ENCODE peak calls at places on chromosome 13, in six cellular contexts. One of them, this sample, is unnamed.

GRCh38 chr13:40974460-40975407 is 44.4 kb downstream of the ELF1 start:
- DNase-seq in cardiac muscle cell: peak; percentile 65
- DNase-seq in ovary: no peak
- DNase-seq in heart left ventricle: no peak
- DNase-seq in MCF 10A: peak; percentile 61
- DNase-seq in tibial nerve: no peak
- DNase-seq in this sample: no peak

GRCh38 chr13:80341098-80341701 is at the start of gene SPRY2:
- DNase-seq in heart left ventricle: peak; percentile 94
- DNase-seq in MCF 10A: peak; percentile 96
- DNase-seq in tibial nerve: peak; percentile 93
- DNase-seq in ovary: peak; percentile 90
- DNase-seq in cardiac muscle cell: peak; percentile 97
- DNase-seq in this sample: peak; percentile 81

GRCh38 chr13:36712785-36713184 is 39.0 kb downstream of the SERTM1 start:
- DNase-seq in cardiac muscle cell: no peak
- DNase-seq in heart left ventricle: no peak
- DNase-seq in MCF 10A: no peak
- DNase-seq in tibial nerve: no peak
- DNase-seq in ovary: no peak
- DNase-seq in this sample: no peak

GRCh38 chr13:51998723-51999471 is 12.4 kb downstream of the ATP7B start:
- DNase-seq in MCF 10A: no peak
- DNase-seq in heart left ventricle: no peak
- DNase-seq in cardiac muscle cell: peak; percentile 37
- DNase-seq in tibial nerve: no peak
- DNase-seq in ovary: no peak
- DNase-seq in this sample: no peak

GRCh38 chr13:79246575-79246949 is 159.5 kb downstream of the RBM26 start:
- DNase-seq in tibial nerve: no peak
- DNase-seq in MCF 10A: peak; percentile 13
- DNase-seq in ovary: no peak
- DNase-seq in heart left ventricle: no peak
- DNase-seq in cardiac muscle cell: no peak
- DNase-seq in this sample: no peak

GRCh38 chr13:41004875-41005693 is 14.0 kb downstream of the ELF1 start:
- DNase-seq in heart left ventricle: no peak
- DNase-seq in cardiac muscle cell: no peak
- DNase-seq in ovary: no peak
- DNase-seq in tibial nerve: no peak
- DNase-seq in MCF 10A: no peak
- DNase-seq in this sample: no peak

GRCh38 chr13:86877449-86877848 is 793.7 kb upstream of the SLITRK5 start:
- DNase-seq in cardiac muscle cell: no peak
- DNase-seq in tibial nerve: no peak
- DNase-seq in MCF 10A: no peak
- DNase-seq in heart left ventricle: no peak
- DNase-seq in ovary: no peak
- DNase-seq in this sample: no peak

GRCh38 chr13:109647046-109647445 is 139.3 kb downstream of the IRS2 start:
- DNase-seq in heart left ventricle: no peak
- DNase-seq in ovary: no peak
- DNase-seq in tibial nerve: no peak
- DNase-seq in cardiac muscle cell: no peak
- DNase-seq in MCF 10A: peak; percentile 85
- DNase-seq in this sample: no peak

GRCh38 chr13:110126391-110126961 is 180.5 kb downstream of the COL4A1 start:
- DNase-seq in MCF 10A: peak; percentile 97
- DNase-seq in heart left ventricle: peak; percentile 79
- DNase-seq in cardiac muscle cell: peak; percentile 70
- DNase-seq in ovary: peak; percentile 57
- DNase-seq in tibial nerve: no peak
- DNase-seq in this sample: no peak

GRCh38 chr13:22086593-22086992 is 415.7 kb downstream of the FGF9 start:
- DNase-seq in MCF 10A: no peak
- DNase-seq in heart left ventricle: no peak
- DNase-seq in tibial nerve: no peak
- DNase-seq in ovary: no peak
- DNase-seq in cardiac muscle cell: no peak
- DNase-seq in this sample: no peak

GRCh38 chr13:29562762-29563161 is 32.7 kb downstream of the SLC7A1 start:
- DNase-seq in tibial nerve: no peak
- DNase-seq in MCF 10A: no peak
- DNase-seq in cardiac muscle cell: no peak
- DNase-seq in heart left ventricle: no peak
- DNase-seq in ovary: no peak
- DNase-seq in this sample: no peak

GRCh38 chr13:24613128-24613527 is 67.1 kb upstream of the ATP12A start:
- DNase-seq in MCF 10A: no peak
- DNase-seq in cardiac muscle cell: no peak
- DNase-seq in heart left ventricle: no peak
- DNase-seq in tibial nerve: no peak
- DNase-seq in ovary: no peak
- DNase-seq in this sample: no peak

GRCh38 chr13:99124695-99125334 is 75.8 kb upstream of the UBAC2 start:
- DNase-seq in MCF 10A: peak; percentile 84
- DNase-seq in tibial nerve: no peak
- DNase-seq in cardiac muscle cell: no peak
- DNase-seq in ovary: no peak
- DNase-seq in heart left ventricle: no peak
- DNase-seq in this sample: no peak

GRCh38 chr13:51271528-51272070 is 49.4 kb downstream of the FAM124A start:
- DNase-seq in tibial nerve: no peak
- DNase-seq in cardiac muscle cell: no peak
- DNase-seq in ovary: no peak
- DNase-seq in MCF 10A: no peak
- DNase-seq in heart left ventricle: no peak
- DNase-seq in this sample: no peak

GRCh38 chr13:54018485-54018884 is 989.9 kb downstream of the OLFM4 start:
- DNase-seq in cardiac muscle cell: no peak
- DNase-seq in heart left ventricle: no peak
- DNase-seq in ovary: no peak
- DNase-seq in tibial nerve: no peak
- DNase-seq in MCF 10A: no peak
- DNase-seq in this sample: no peak

GRCh38 chr13:81133066-81133465 is 792.1 kb upstream of the SPRY2 start:
- DNase-seq in MCF 10A: peak; percentile 11
- DNase-seq in ovary: no peak
- DNase-seq in tibial nerve: no peak
- DNase-seq in cardiac muscle cell: no peak
- DNase-seq in heart left ventricle: no peak
- DNase-seq in this sample: no peak

GRCh38 chr13:81726037-81726726 is 1385.3 kb upstream of the SPRY2 start:
- DNase-seq in tibial nerve: no peak
- DNase-seq in heart left ventricle: no peak
- DNase-seq in MCF 10A: peak; percentile 22
- DNase-seq in cardiac muscle cell: no peak
- DNase-seq in ovary: no peak
- DNase-seq in this sample: no peak

GRCh38 chr13:48579167-48579918 is 46.5 kb upstream of the RCBTB2 start:
- DNase-seq in ovary: no peak
- DNase-seq in MCF 10A: peak; percentile 26
- DNase-seq in cardiac muscle cell: no peak
- DNase-seq in tibial nerve: no peak
- DNase-seq in heart left ventricle: no peak
- DNase-seq in this sample: no peak

GRCh38 chr13:48576448-48576993 is 43.6 kb upstream of the RCBTB2 start:
- DNase-seq in cardiac muscle cell: no peak
- DNase-seq in MCF 10A: no peak
- DNase-seq in ovary: no peak
- DNase-seq in tibial nerve: no peak
- DNase-seq in heart left ventricle: no peak
- DNase-seq in this sample: no peak

GRCh38 chr13:48580185-48580803 is 47.4 kb upstream of the RCBTB2 start:
- DNase-seq in MCF 10A: peak; percentile 75
- DNase-seq in heart left ventricle: peak; percentile 68
- DNase-seq in tibial nerve: peak; percentile 85
- DNase-seq in cardiac muscle cell: peak; percentile 75
- DNase-seq in ovary: peak; percentile 73
- DNase-seq in this sample: peak; percentile 95

GRCh38 chr13:48580886-48581285 is 48.0 kb upstream of the RCBTB2 start:
- DNase-seq in tibial nerve: no peak
- DNase-seq in heart left ventricle: no peak
- DNase-seq in ovary: no peak
- DNase-seq in cardiac muscle cell: no peak
- DNase-seq in MCF 10A: no peak
- DNase-seq in this sample: no peak

GRCh38 chr13:48578516-48579166 is 45.8 kb upstream of the RCBTB2 start:
- DNase-seq in ovary: no peak
- DNase-seq in cardiac muscle cell: no peak
- DNase-seq in tibial nerve: no peak
- DNase-seq in heart left ventricle: no peak
- DNase-seq in MCF 10A: no peak
- DNase-seq in this sample: no peak
- TF ChIP-seq CTCF in ovary: no peak
- TF ChIP-seq CTCF in cardiac muscle cell: no peak
- TF ChIP-seq CTCF in tibial nerve: no peak
- TF ChIP-seq CTCF in heart left ventricle: no peak
- TF ChIP-seq CTCF in MCF 10A: no peak
- TF ChIP-seq CTCF in this sample: no peak

DNA sequence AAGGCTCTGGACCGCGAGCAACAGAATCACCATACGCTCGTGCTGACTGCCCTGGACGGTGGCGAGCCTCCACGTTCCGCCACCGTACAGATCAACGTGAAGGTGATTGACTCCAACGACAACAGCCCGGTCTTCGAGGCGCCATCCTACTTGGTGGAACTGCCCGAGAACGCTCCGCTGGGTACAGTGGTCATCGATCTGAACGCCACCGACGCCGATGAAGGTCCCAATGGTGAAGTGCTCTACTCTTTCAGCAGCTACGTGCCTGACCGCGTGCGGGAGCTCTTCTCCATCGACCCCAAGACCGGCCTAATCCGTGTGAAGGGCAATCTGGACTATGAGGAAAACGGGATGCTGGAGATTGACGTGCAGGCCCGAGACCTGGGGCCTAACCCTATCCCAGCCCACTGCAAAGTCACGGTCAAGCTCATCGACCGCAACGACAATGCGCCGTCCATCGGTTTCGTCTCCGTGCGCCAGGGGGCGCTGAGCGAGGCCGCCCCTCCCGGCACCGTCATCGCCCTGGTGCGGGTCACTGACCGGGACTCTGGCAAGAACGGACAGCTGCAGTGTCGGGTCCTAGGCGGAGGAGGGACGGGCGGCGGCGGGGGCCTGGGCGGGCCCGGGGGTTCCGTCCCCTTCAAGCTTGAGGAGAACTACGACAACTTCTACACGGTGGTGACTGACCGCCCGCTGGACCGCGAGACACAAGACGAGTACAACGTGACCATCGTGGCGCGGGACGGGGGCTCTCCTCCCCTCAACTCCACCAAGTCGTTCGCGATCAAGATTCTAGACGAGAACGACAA is 1.8 kb downstream of the PCDH17 start:
- DNase-seq in ovary: peak; percentile 37
- DNase-seq in cardiac muscle cell: peak; percentile 52
- DNase-seq in MCF 10A: no peak
- DNase-seq in tibial nerve: no peak
- DNase-seq in heart left ventricle: peak; percentile 81
- DNase-seq in this sample: no peak
- TF ChIP-seq CTCF in ovary: no peak
- TF ChIP-seq CTCF in cardiac muscle cell: peak; percentile 29
- TF ChIP-seq CTCF in MCF 10A: no peak
- TF ChIP-seq CTCF in tibial nerve: peak; percentile 58
- TF ChIP-seq CTCF in heart left ventricle: peak; percentile 54
- TF ChIP-seq CTCF in this sample: no peak

GRCh38 chr13:20334309-20334708 is 102.2 kb upstream of the GJB6 start:
- DNase-seq in heart left ventricle: no peak
- DNase-seq in cardiac muscle cell: no peak
- DNase-seq in MCF 10A: no peak
- DNase-seq in ovary: no peak
- DNase-seq in tibial nerve: no peak
- DNase-seq in this sample: no peak
- TF ChIP-seq CTCF in heart left ventricle: no peak
- TF ChIP-seq CTCF in cardiac muscle cell: no peak
- TF ChIP-seq CTCF in MCF 10A: no peak
- TF ChIP-seq CTCF in ovary: no peak
- TF ChIP-seq CTCF in tibial nerve: no peak
- TF ChIP-seq CTCF in this sample: no peak

GRCh38 chr13:59846845-59847620 is 316.7 kb downstream of the DIAPH3 start:
- DNase-seq in heart left ventricle: no peak
- DNase-seq in cardiac muscle cell: no peak
- DNase-seq in MCF 10A: peak; percentile 45
- DNase-seq in tibial nerve: no peak
- DNase-seq in ovary: no peak
- DNase-seq in this sample: no peak
- TF ChIP-seq CTCF in heart left ventricle: no peak
- TF ChIP-seq CTCF in cardiac muscle cell: peak; percentile 1
- TF ChIP-seq CTCF in MCF 10A: no peak
- TF ChIP-seq CTCF in tibial nerve: no peak
- TF ChIP-seq CTCF in ovary: no peak
- TF ChIP-seq CTCF in this sample: no peak

GRCh38 chr13:44300895-44301638 is 72.6 kb upstream of the SERP2 start:
- DNase-seq in MCF 10A: peak; percentile 98
- DNase-seq in ovary: peak; percentile 47
- DNase-seq in heart left ventricle: peak; percentile 63
- DNase-seq in cardiac muscle cell: peak; percentile 56
- DNase-seq in tibial nerve: no peak
- DNase-seq in this sample: no peak
- TF ChIP-seq CTCF in MCF 10A: peak; percentile 8
- TF ChIP-seq CTCF in ovary: no peak
- TF ChIP-seq CTCF in heart left ventricle: no peak
- TF ChIP-seq CTCF in cardiac muscle cell: no peak
- TF ChIP-seq CTCF in tibial nerve: no peak
- TF ChIP-seq CTCF in this sample: no peak

This sample was measured in omental fat pad.